ENCODE peak calls at places on chromosomes 11 and 22, in nine cellular contexts. D, H, V, U, B, Y, E, R and K are unnamed samples.

GRCh38 chr11:73416711-73417265 is 40.6 kb downstream of the RELT start:
- DNase-seq in R (no peak), H (no peak), V (no peak), E (no peak), U (no peak), Y (no peak), D (no peak), B (no peak), K (no peak)

GRCh38 chr11:96238563-96239166 is 104.3 kb downstream of the MAML2 start:
- DNase-seq in U (no peak), Y (no peak), V (no peak), R (no peak), E (no peak), H (no peak), B (no peak), D (no peak), K (no peak)

GRCh38 chr22:26901228-26901816 is 243.9 kb downstream of the MIAT start:
- DNase-seq in E (no peak), U (no peak), D (no peak), V (no peak), Y (no peak), H (no peak), B (no peak), R (no peak), K (no peak)

GRCh38 chr11:75851203-75851602 is 36.2 kb downstream of the UVRAG start:
- DNase-seq in U (no peak), B (no peak), E (no peak), H (no peak), V (no peak), D (no peak), Y (no peak), R (no peak), K (no peak)

GRCh38 chr11:104443387-104443786 is 279.4 kb upstream of the PDGFD start:
- DNase-seq in R (no peak), U (no peak), D (no peak), Y (no peak), V (no peak), B (no peak), E (no peak), H (no peak), K (peak; percentile 12)

GRCh38 chr11:1340111-1340510 is 30.7 kb upstream of the TOLLIP start:
- DNase-seq in R (no peak), E (no peak), D (no peak), U (no peak), H (no peak), Y (no peak), V (no peak), B (no peak), K (no peak)

GRCh38 chr11:15119352-15119751 is 4.6 kb downstream of the INSC start:
- DNase-seq in B (no peak), U (no peak), V (no peak), Y (no peak), H (no peak), R (no peak), E (no peak), D (no peak), K (no peak)

GRCh38 chr11:64285885-64286800 is 495 bp downstream of the GPR137 start:
- DNase-seq in D (no peak), R (no peak), U (no peak), B (no peak), V (no peak), Y (peak; percentile 41), E (no peak), H (no peak), K (peak; percentile 80)

GRCh38 chr11:43947003-43947500 is 4.6 kb downstream of the C11orf96 start:
- DNase-seq in E (no peak), D (no peak), B (no peak), R (no peak), V (no peak), U (no peak), H (no peak), Y (peak; percentile 47), K (peak; percentile 21)

GRCh38 chr11:64607381-64608259 is 16.6 kb downstream of the SLC22A12 start:
- DNase-seq in U (no peak), D (no peak), H (no peak), Y (no peak), R (no peak), B (no peak), V (no peak), E (no peak), K (no peak)

GRCh38 chr22:45134313-45134712 is 29.4 kb upstream of the NUP50 start:
- DNase-seq in U (no peak), Y (no peak), D (no peak), B (no peak), E (no peak), R (no peak), V (no peak), H (no peak), K (no peak)

GRCh38 chr22:30178180-30179126 is 68.1 kb downstream of the LIF start:
- DNase-seq in U (no peak), R (no peak), Y (no peak), B (no peak), V (no peak), D (peak; percentile 59), E (no peak), H (no peak), K (no peak)

GRCh38 chr22:32579533-32580220 is 105.1 kb downstream of the FBXO7 start:
- DNase-seq in D (no peak), V (no peak), B (no peak), R (peak; percentile 53), Y (no peak), H (no peak), E (no peak), U (no peak), K (no peak)

GRCh38 chr11:2768471-2769408 is 68.9 kb upstream of the KCNQ1OT1 start:
- DNase-seq in V (peak; percentile 74), Y (no peak), R (no peak), H (no peak), B (peak; percentile 5), E (no peak), D (peak; percentile 9), U (no peak), K (no peak)

GRCh38 chr22:44809456-44809855 is 57.1 kb downstream of the ARHGAP8 start:
- DNase-seq in B (no peak), H (no peak), U (no peak), R (peak; percentile 12), Y (no peak), D (no peak), V (no peak), E (no peak), K (no peak)